ENCODE peak calls at places on chromosomes 6 and 20, in eight cellular contexts. One of them, this sample, is unnamed.

GRCh38 chr6:37698264-37699137 is 818 bp upstream of the MDGA1 start:
- DNase-seq in activated T-helper 1 cell treated with anti-CD3 and anti-CD28 coated beads, Interleukin-12 subunit alpha, Interleukin-12 subunit beta, Interleukin-2, Interleukin-4 antibody, amounts not matched to agents 30 ng/mL and 10 ng/mL and 1 ng/mL, durations not matched to agents 14 hours and 24 hours and 36 hours: peak
- DNase-seq in AG10803: peak
- DNase-seq in activated T-cell treated with anti-CD3 and anti-CD28 coated beads for 1 hour: peak
- DNase-seq in HTR-8/SVneo: no peak
- DNase-seq in activated CD8-positive, alpha-beta memory T cell treated with anti-CD3 and anti-CD28 coated beads, Interleukin-2, amount 50 U/mL, for 4 hours: peak
- DNase-seq in Right ventricle myocardium inferior: peak
- DNase-seq in putamen: no peak
- DNase-seq in this sample: peak

GRCh38 chr6:27251672-27252251 is 4.3 kb downstream of the PRSS16 start:
- DNase-seq in activated T-helper 1 cell treated with anti-CD3 and anti-CD28 coated beads, Interleukin-12 subunit alpha, Interleukin-12 subunit beta, Interleukin-2, Interleukin-4 antibody, amounts not matched to agents 30 ng/mL and 10 ng/mL and 1 ng/mL, durations not matched to agents 14 hours and 24 hours and 36 hours: peak
- DNase-seq in AG10803: peak
- DNase-seq in activated T-cell treated with anti-CD3 and anti-CD28 coated beads for 1 hour: peak
- DNase-seq in HTR-8/SVneo: peak
- DNase-seq in activated CD8-positive, alpha-beta memory T cell treated with anti-CD3 and anti-CD28 coated beads, Interleukin-2, amount 50 U/mL, for 4 hours: peak
- DNase-seq in Right ventricle myocardium inferior: no peak
- DNase-seq in putamen: no peak
- DNase-seq in this sample: peak

GRCh38 chr6:19210849-19211590 is 626.1 kb upstream of the ID4 start:
- DNase-seq in activated T-helper 1 cell treated with anti-CD3 and anti-CD28 coated beads, Interleukin-12 subunit alpha, Interleukin-12 subunit beta, Interleukin-2, Interleukin-4 antibody, amounts not matched to agents 30 ng/mL and 10 ng/mL and 1 ng/mL, durations not matched to agents 14 hours and 24 hours and 36 hours: no peak
- DNase-seq in AG10803: no peak
- DNase-seq in activated T-cell treated with anti-CD3 and anti-CD28 coated beads for 1 hour: no peak
- DNase-seq in HTR-8/SVneo: no peak
- DNase-seq in activated CD8-positive, alpha-beta memory T cell treated with anti-CD3 and anti-CD28 coated beads, Interleukin-2, amount 50 U/mL, for 4 hours: no peak
- DNase-seq in Right ventricle myocardium inferior: peak
- DNase-seq in putamen: no peak
- DNase-seq in this sample: no peak

GRCh38 chr20:36477475-36477874 is 63.8 kb upstream of the MYL9 start:
- DNase-seq in activated T-helper 1 cell treated with anti-CD3 and anti-CD28 coated beads, Interleukin-12 subunit alpha, Interleukin-12 subunit beta, Interleukin-2, Interleukin-4 antibody, amounts not matched to agents 30 ng/mL and 10 ng/mL and 1 ng/mL, durations not matched to agents 14 hours and 24 hours and 36 hours: no peak
- DNase-seq in AG10803: no peak
- DNase-seq in activated T-cell treated with anti-CD3 and anti-CD28 coated beads for 1 hour: no peak
- DNase-seq in HTR-8/SVneo: no peak
- DNase-seq in activated CD8-positive, alpha-beta memory T cell treated with anti-CD3 and anti-CD28 coated beads, Interleukin-2, amount 50 U/mL, for 4 hours: no peak
- DNase-seq in Right ventricle myocardium inferior: no peak
- DNase-seq in putamen: no peak
- DNase-seq in this sample: no peak

GRCh38 chr6:105608393-105608705 is 205.5 kb upstream of the PREP start:
- DNase-seq in activated T-helper 1 cell treated with anti-CD3 and anti-CD28 coated beads, Interleukin-12 subunit alpha, Interleukin-12 subunit beta, Interleukin-2, Interleukin-4 antibody, amounts not matched to agents 30 ng/mL and 10 ng/mL and 1 ng/mL, durations not matched to agents 14 hours and 24 hours and 36 hours: no peak
- DNase-seq in AG10803: no peak
- DNase-seq in activated T-cell treated with anti-CD3 and anti-CD28 coated beads for 1 hour: no peak
- DNase-seq in HTR-8/SVneo: no peak
- DNase-seq in activated CD8-positive, alpha-beta memory T cell treated with anti-CD3 and anti-CD28 coated beads, Interleukin-2, amount 50 U/mL, for 4 hours: no peak
- DNase-seq in Right ventricle myocardium inferior: no peak
- DNase-seq in putamen: no peak
- DNase-seq in this sample: no peak

GRCh38 chr20:45090481-45090880 is 10.4 kb downstream of the KCNS1 start:
- DNase-seq in activated T-helper 1 cell treated with anti-CD3 and anti-CD28 coated beads, Interleukin-12 subunit alpha, Interleukin-12 subunit beta, Interleukin-2, Interleukin-4 antibody, amounts not matched to agents 30 ng/mL and 10 ng/mL and 1 ng/mL, durations not matched to agents 14 hours and 24 hours and 36 hours: no peak
- DNase-seq in AG10803: peak
- DNase-seq in activated T-cell treated with anti-CD3 and anti-CD28 coated beads for 1 hour: no peak
- DNase-seq in HTR-8/SVneo: no peak
- DNase-seq in activated CD8-positive, alpha-beta memory T cell treated with anti-CD3 and anti-CD28 coated beads, Interleukin-2, amount 50 U/mL, for 4 hours: no peak
- DNase-seq in Right ventricle myocardium inferior: no peak
- DNase-seq in putamen: no peak
- DNase-seq in this sample: no peak

GRCh38 chr20:36035720-36036119 is 67.3 kb downstream of the CNBD2 start:
- DNase-seq in activated T-helper 1 cell treated with anti-CD3 and anti-CD28 coated beads, Interleukin-12 subunit alpha, Interleukin-12 subunit beta, Interleukin-2, Interleukin-4 antibody, amounts not matched to agents 30 ng/mL and 10 ng/mL and 1 ng/mL, durations not matched to agents 14 hours and 24 hours and 36 hours: no peak
- DNase-seq in AG10803: no peak
- DNase-seq in activated T-cell treated with anti-CD3 and anti-CD28 coated beads for 1 hour: no peak
- DNase-seq in HTR-8/SVneo: no peak
- DNase-seq in activated CD8-positive, alpha-beta memory T cell treated with anti-CD3 and anti-CD28 coated beads, Interleukin-2, amount 50 U/mL, for 4 hours: no peak
- DNase-seq in Right ventricle myocardium inferior: no peak
- DNase-seq in putamen: no peak
- DNase-seq in this sample: no peak

GRCh38 chr6:26064619-26065257 is 22.5 kb upstream of the HFE start:
- DNase-seq in activated T-helper 1 cell treated with anti-CD3 and anti-CD28 coated beads, Interleukin-12 subunit alpha, Interleukin-12 subunit beta, Interleukin-2, Interleukin-4 antibody, amounts not matched to agents 30 ng/mL and 10 ng/mL and 1 ng/mL, durations not matched to agents 14 hours and 24 hours and 36 hours: no peak
- DNase-seq in AG10803: peak
- DNase-seq in activated T-cell treated with anti-CD3 and anti-CD28 coated beads for 1 hour: no peak
- DNase-seq in HTR-8/SVneo: peak
- DNase-seq in activated CD8-positive, alpha-beta memory T cell treated with anti-CD3 and anti-CD28 coated beads, Interleukin-2, amount 50 U/mL, for 4 hours: peak
- DNase-seq in Right ventricle myocardium inferior: no peak
- DNase-seq in putamen: no peak
- DNase-seq in this sample: no peak

GRCh38 chr6:160071805-160072687 is 49.6 kb upstream of the SLC22A1 start:
- DNase-seq in activated T-helper 1 cell treated with anti-CD3 and anti-CD28 coated beads, Interleukin-12 subunit alpha, Interleukin-12 subunit beta, Interleukin-2, Interleukin-4 antibody, amounts not matched to agents 30 ng/mL and 10 ng/mL and 1 ng/mL, durations not matched to agents 14 hours and 24 hours and 36 hours: no peak
- DNase-seq in AG10803: peak
- DNase-seq in activated T-cell treated with anti-CD3 and anti-CD28 coated beads for 1 hour: no peak
- DNase-seq in HTR-8/SVneo: no peak
- DNase-seq in activated CD8-positive, alpha-beta memory T cell treated with anti-CD3 and anti-CD28 coated beads, Interleukin-2, amount 50 U/mL, for 4 hours: no peak
- DNase-seq in Right ventricle myocardium inferior: no peak
- DNase-seq in putamen: no peak
- DNase-seq in this sample: no peak

GRCh38 chr6:13539572-13539971 is 34.8 kb upstream of the SIRT5 start:
- DNase-seq in activated T-helper 1 cell treated with anti-CD3 and anti-CD28 coated beads, Interleukin-12 subunit alpha, Interleukin-12 subunit beta, Interleukin-2, Interleukin-4 antibody, amounts not matched to agents 30 ng/mL and 10 ng/mL and 1 ng/mL, durations not matched to agents 14 hours and 24 hours and 36 hours: no peak
- DNase-seq in AG10803: no peak
- DNase-seq in activated T-cell treated with anti-CD3 and anti-CD28 coated beads for 1 hour: no peak
- DNase-seq in HTR-8/SVneo: no peak
- DNase-seq in activated CD8-positive, alpha-beta memory T cell treated with anti-CD3 and anti-CD28 coated beads, Interleukin-2, amount 50 U/mL, for 4 hours: no peak
- DNase-seq in Right ventricle myocardium inferior: no peak
- DNase-seq in putamen: no peak
- DNase-seq in this sample: no peak

GRCh38 chr6:141562181-141562800 is 570.4 kb upstream of the GJE1 start:
- DNase-seq in activated T-helper 1 cell treated with anti-CD3 and anti-CD28 coated beads, Interleukin-12 subunit alpha, Interleukin-12 subunit beta, Interleukin-2, Interleukin-4 antibody, amounts not matched to agents 30 ng/mL and 10 ng/mL and 1 ng/mL, durations not matched to agents 14 hours and 24 hours and 36 hours: no peak
- DNase-seq in AG10803: peak
- DNase-seq in activated T-cell treated with anti-CD3 and anti-CD28 coated beads for 1 hour: no peak
- DNase-seq in HTR-8/SVneo: no peak
- DNase-seq in activated CD8-positive, alpha-beta memory T cell treated with anti-CD3 and anti-CD28 coated beads, Interleukin-2, amount 50 U/mL, for 4 hours: peak
- DNase-seq in Right ventricle myocardium inferior: peak
- DNase-seq in putamen: peak
- DNase-seq in this sample: peak

GRCh38 chr6:43621836-43622180 is 7.3 kb downstream of the GTPBP2 start:
- DNase-seq in activated T-helper 1 cell treated with anti-CD3 and anti-CD28 coated beads, Interleukin-12 subunit alpha, Interleukin-12 subunit beta, Interleukin-2, Interleukin-4 antibody, amounts not matched to agents 30 ng/mL and 10 ng/mL and 1 ng/mL, durations not matched to agents 14 hours and 24 hours and 36 hours: no peak
- DNase-seq in AG10803: no peak
- DNase-seq in activated T-cell treated with anti-CD3 and anti-CD28 coated beads for 1 hour: no peak
- DNase-seq in HTR-8/SVneo: no peak
- DNase-seq in activated CD8-positive, alpha-beta memory T cell treated with anti-CD3 and anti-CD28 coated beads, Interleukin-2, amount 50 U/mL, for 4 hours: no peak
- DNase-seq in Right ventricle myocardium inferior: no peak
- DNase-seq in putamen: no peak
- DNase-seq in this sample: no peak

GRCh38 chr6:38432479-38432878 is 207.2 kb downstream of the BTBD9 start:
- DNase-seq in activated T-helper 1 cell treated with anti-CD3 and anti-CD28 coated beads, Interleukin-12 subunit alpha, Interleukin-12 subunit beta, Interleukin-2, Interleukin-4 antibody, amounts not matched to agents 30 ng/mL and 10 ng/mL and 1 ng/mL, durations not matched to agents 14 hours and 24 hours and 36 hours: no peak
- DNase-seq in AG10803: no peak
- DNase-seq in activated T-cell treated with anti-CD3 and anti-CD28 coated beads for 1 hour: no peak
- DNase-seq in HTR-8/SVneo: no peak
- DNase-seq in activated CD8-positive, alpha-beta memory T cell treated with anti-CD3 and anti-CD28 coated beads, Interleukin-2, amount 50 U/mL, for 4 hours: no peak
- DNase-seq in Right ventricle myocardium inferior: no peak
- DNase-seq in putamen: no peak
- DNase-seq in this sample: no peak